ENCODE peak calls at places on chromosomes 3 and 15, in eight cellular contexts. Z is progenitor cell of endocrine pancreas; B is CD8-positive, alpha-beta T cell; E is fibroblast of mammary gland; V is bronchial epithelial cell; P is choroid plexus epithelial cell; S is Panc1; F is ovary. L is an unnamed sample.

GRCh38 chr3:171384101-171384891 is 75.9 kb downstream of the TNIK start:
- DNase-seq in S (no peak), E (no peak), F (no peak), B (no peak), V (no peak), Z (no peak), P (peak), L (no peak)

GRCh38 chr3:17891139-17891850 is 148.9 kb upstream of the TBC1D5 start:
- DNase-seq in S (no peak), V (peak), P (peak), B (no peak), F (no peak), E (peak), Z (no peak), L (no peak)

GRCh38 chr3:18946524-18946923 is 201.8 kb upstream of the KCNH8 start:
- DNase-seq in Z (no peak), B (no peak), S (no peak), V (peak), F (no peak), P (no peak), E (no peak), L (peak)

GRCh38 chr3:170420307-170420821 is 1.7 kb downstream of the CLDN11 start:
- DNase-seq in F (peak), Z (no peak), V (no peak), S (no peak), P (peak), B (no peak), E (peak), L (no peak)

GRCh38 chr15:91496754-91497691 is 356.5 kb upstream of the SLCO3A1 start:
- DNase-seq in E (no peak), V (peak), B (no peak), F (no peak), P (no peak), Z (no peak), S (no peak), L (no peak)

GRCh38 chr3:86787091-86787490 is 203.9 kb downstream of the VGLL3 start:
- DNase-seq in B (no peak), E (peak), V (peak), S (no peak), P (peak), Z (no peak), F (no peak), L (no peak)

GRCh38 chr15:89778861-89779260 is 2.7 kb downstream of the MESP2 start:
- DNase-seq in V (no peak), B (no peak), P (no peak), F (no peak), E (no peak), Z (no peak), S (no peak), L (no peak)

GRCh38 chr15:64430000-64430735 is 30.2 kb upstream of the ZNF609 start:
- DNase-seq in Z (no peak), B (peak), V (no peak), F (peak), E (peak), P (peak), S (no peak), L (peak)

GRCh38 chr3:187931770-187932278 is 186.6 kb upstream of the BCL6 start:
- DNase-seq in E (no peak), F (no peak), Z (no peak), P (no peak), V (no peak), S (no peak), B (no peak), L (no peak)

GRCh38 chr3:177610677-177611654 is 413.7 kb upstream of the TBL1XR1 start:
- DNase-seq in P (no peak), E (no peak), S (no peak), V (no peak), Z (no peak), B (peak), F (no peak), L (no peak)

GRCh38 chr3:72282918-72283317 is 498.0 kb upstream of the PROK2 start:
- DNase-seq in P (no peak), Z (no peak), V (no peak), S (no peak), E (no peak), B (no peak), F (no peak), L (peak)
- TF ChIP-seq CTCF in P (no peak), Z (no peak), V (no peak), S (no peak), E (no peak), B (no peak), F (no peak), L (no peak)

GRCh38 chr3:15693340-15693739 is 91.8 kb downstream of the BTD start:
- DNase-seq in F (no peak), Z (no peak), E (no peak), V (peak), B (no peak), S (no peak), P (no peak), L (no peak)
- TF ChIP-seq CTCF in F (no peak), Z (peak), E (no peak), V (no peak), B (no peak), S (no peak), P (no peak), L (no peak)

GRCh38 chr3:1088503-1088902 is 4.3 kb upstream of the CNTN6 start:
- DNase-seq in S (no peak), E (no peak), F (no peak), V (no peak), P (no peak), B (no peak), Z (no peak), L (no peak)

GRCh38 chr3:1092061-1092460 is 763 bp upstream of the CNTN6 start:
- DNase-seq in Z (no peak), V (no peak), E (no peak), B (no peak), P (no peak), F (no peak), S (no peak), L (no peak)

GRCh38 chr3:1091276-1091675 is 1.5 kb upstream of the CNTN6 start:
- DNase-seq in E (no peak), Z (no peak), P (peak), F (no peak), V (no peak), B (no peak), S (no peak), L (no peak)

GRCh38 chr3:1082024-1082633 is 10.7 kb upstream of the CNTN6 start:
- DNase-seq in S (no peak), B (no peak), P (peak), V (peak), F (no peak), Z (peak), E (peak), L (no peak)

DNA sequence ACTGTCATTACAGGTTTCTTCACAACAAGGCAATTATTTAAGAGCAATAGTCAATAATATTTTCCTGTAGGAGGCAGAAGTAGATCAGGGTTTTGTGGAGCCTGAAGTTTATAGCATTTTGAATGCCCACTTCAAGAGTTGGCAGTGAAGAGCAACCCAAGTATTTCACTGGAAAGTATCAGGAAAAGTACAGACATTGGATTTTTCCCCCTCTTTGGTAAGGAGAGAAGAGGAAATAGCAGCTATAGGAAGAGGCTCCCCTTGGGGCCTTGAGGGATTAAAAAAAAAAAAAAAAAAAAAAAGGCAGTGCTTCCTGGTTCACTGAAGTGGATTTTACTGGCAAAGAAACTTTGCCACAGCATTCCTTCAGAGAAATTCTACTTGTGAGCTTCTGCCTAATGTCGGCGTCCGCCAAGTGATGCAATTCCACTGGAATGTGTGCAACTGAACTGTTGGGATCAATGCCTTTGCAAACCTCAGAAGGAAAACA is 5.7 kb upstream of the CNTN6 start:
- DNase-seq in P (peak), Z (no peak), V (peak), B (no peak), F (no peak), E (peak), S (no peak), L (no peak)
- TF ChIP-seq CTCF in P (peak), Z (peak), V (no peak), B (no peak), F (no peak), E (peak), S (peak), L (no peak)

GRCh38 chr15:40325700-40326099 is 2.2 kb downstream of the INAFM2 start:
- DNase-seq in S (no peak), B (no peak), Z (no peak), F (no peak), P (no peak), V (no peak), E (no peak), L (no peak)

GRCh38 chr15:40322531-40323238 is 807 bp upstream of the INAFM2 start:
- DNase-seq in S (no peak), E (no peak), F (peak), B (no peak), P (no peak), V (no peak), Z (no peak), L (no peak)

GRCh38 chr15:40325188-40325587 is 1.7 kb downstream of the INAFM2 start:
- DNase-seq in E (no peak), S (no peak), B (no peak), P (no peak), F (no peak), Z (no peak), V (no peak), L (no peak)

GRCh38 chr15:40323239-40323952 is at the start of gene INAFM2:
- DNase-seq in B (peak), V (peak), F (peak), Z (peak), S (no peak), P (peak), E (peak), L (peak)

DNA sequence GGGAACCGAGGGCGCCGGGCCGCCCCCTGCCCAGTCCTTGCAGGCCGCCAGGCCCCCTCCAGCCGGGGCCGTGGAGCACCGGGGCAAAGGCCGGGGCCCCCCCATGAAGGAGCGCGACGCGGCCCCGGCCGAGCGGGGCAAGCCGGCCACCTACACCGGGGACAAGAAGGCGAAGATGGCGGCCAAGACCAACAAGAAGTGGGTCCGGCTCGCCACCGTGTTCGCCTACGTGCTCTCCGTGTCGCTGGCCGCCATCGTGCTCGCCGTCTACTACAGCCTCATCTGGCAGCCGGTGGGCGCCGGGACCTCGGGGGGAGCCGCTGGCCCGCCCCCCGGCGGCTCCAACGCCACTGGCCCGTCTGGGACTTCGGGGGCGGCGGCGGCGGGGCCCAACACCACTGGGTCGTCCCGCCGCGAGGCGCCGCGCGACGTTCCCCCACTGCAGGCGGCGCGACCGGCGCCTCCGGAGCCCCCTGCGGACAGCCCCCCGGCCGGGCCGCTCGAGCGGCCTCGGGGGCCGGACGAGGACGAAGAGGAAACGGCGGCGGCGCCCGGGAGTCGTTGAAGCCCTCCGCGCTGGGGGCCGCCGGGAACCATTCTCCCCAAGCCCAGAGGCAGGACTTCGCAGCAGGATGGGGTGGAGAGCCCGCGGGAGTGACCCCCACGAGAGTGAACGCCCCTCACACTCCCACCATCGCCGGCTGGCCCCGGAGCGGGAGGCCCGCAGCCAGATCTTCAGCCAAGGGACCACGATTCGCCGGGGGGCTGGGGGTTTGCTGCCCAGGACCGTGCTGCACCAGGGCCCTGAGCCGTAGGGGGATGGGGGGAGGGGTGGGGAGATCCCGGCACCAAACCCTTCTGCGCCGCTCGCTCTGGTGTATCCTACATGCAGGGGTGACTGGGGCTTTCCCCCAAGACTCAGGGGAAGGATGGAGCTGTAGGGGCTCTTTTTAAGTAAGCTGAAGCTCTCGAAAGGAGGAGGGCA is 753 bp downstream of the INAFM2 start:
- DNase-seq in E (no peak), Z (no peak), S (no peak), P (no peak), F (no peak), V (no peak), B (peak), L (no peak)
- TF ChIP-seq CTCF in E (no peak), Z (no peak), S (no peak), P (no peak), F (no peak), V (no peak), B (no peak), L (no peak)

GRCh38 chr3:13535905-13536304 is 13.0 kb upstream of the FBLN2 start:
- DNase-seq in E (no peak), Z (no peak), S (no peak), V (no peak), B (no peak), F (no peak), P (no peak), L (no peak)

GRCh38 chr3:13536832-13537231 is 12.1 kb upstream of the FBLN2 start:
- DNase-seq in P (peak), S (no peak), E (no peak), Z (no peak), F (no peak), B (no peak), V (no peak), L (no peak)

GRCh38 chr3:13538520-13539284 is 10.2 kb upstream of the FBLN2 start:
- DNase-seq in P (no peak), V (no peak), F (no peak), Z (no peak), B (no peak), E (no peak), S (no peak), L (no peak)

GRCh38 chr3:13537926-13538325 is 11.0 kb upstream of the FBLN2 start:
- DNase-seq in F (no peak), S (peak), E (peak), B (no peak), V (peak), Z (no peak), P (peak), L (no peak)

DNA sequence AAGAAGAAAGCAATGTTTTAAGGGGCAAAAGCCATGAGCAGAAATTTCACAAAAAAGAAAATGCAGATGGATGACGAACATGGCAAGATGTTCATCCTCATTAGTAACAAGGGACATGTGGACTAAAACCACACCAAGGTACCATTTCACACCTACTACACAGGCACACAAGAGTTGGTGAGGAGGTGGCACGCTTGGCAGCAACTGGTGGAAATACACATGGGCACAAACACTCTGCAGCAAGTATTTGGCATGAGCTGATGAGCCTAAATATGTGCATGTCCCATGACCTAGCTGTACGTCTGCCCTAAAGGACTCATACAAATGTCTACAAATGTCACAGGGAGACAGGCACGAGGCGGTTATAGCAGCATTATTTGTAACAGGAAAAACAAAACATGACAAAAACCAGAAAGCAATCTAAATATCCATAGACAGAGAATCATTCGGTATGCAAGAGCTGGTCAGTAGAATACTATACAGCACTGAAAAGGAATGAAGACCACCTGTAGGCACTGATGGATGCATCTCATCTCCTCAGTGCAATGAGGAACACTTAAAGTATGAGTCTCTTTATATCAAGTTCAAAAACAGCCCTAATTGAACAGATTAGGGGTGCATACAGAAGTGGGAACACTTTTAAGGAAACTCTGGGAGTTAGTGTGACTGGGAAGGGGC is 11.5 kb upstream of the FBLN2 start:
- DNase-seq in V (no peak), S (no peak), Z (no peak), E (no peak), B (no peak), P (no peak), F (no peak), L (no peak)
- TF ChIP-seq CTCF in V (no peak), S (no peak), Z (no peak), E (no peak), B (no peak), P (no peak), F (no peak), L (no peak)

GRCh38 chr3:110459021-110459420 is 612.6 kb upstream of the NECTIN3 start:
- DNase-seq in B (no peak), P (peak), S (no peak), E (peak), Z (no peak), V (no peak), F (no peak), L (no peak)

GRCh38 chr3:110457508-110457907 is 614.1 kb upstream of the NECTIN3 start:
- DNase-seq in P (no peak), E (no peak), S (no peak), B (no peak), F (no peak), V (no peak), Z (no peak), L (no peak)

GRCh38 chr3:110456001-110456400 is 615.6 kb upstream of the NECTIN3 start:
- DNase-seq in E (no peak), Z (no peak), F (no peak), V (no peak), S (no peak), B (no peak), P (peak), L (no peak)

GRCh38 chr3:110454066-110454465 is 617.5 kb upstream of the NECTIN3 start:
- DNase-seq in P (peak), Z (no peak), B (no peak), S (no peak), F (no peak), V (no peak), E (no peak), L (no peak)

GRCh38 chr3:110456438-110457138 is 615.0 kb upstream of the NECTIN3 start:
- DNase-seq in Z (no peak), E (no peak), V (no peak), F (no peak), B (no peak), S (no peak), P (no peak), L (no peak)
- TF ChIP-seq CTCF in Z (no peak), E (peak), V (no peak), F (no peak), B (no peak), S (no peak), P (no peak), L (no peak)

GRCh38 chr3:83048556-83048955 is 1287.1 kb upstream of the GBE1 start:
- DNase-seq in E (no peak), F (no peak), P (no peak), Z (no peak), V (no peak), S (no peak), B (no peak), L (no peak)
- TF ChIP-seq CTCF in E (no peak), F (no peak), P (no peak), Z (no peak), V (no peak), S (no peak), B (no peak), L (no peak)

GRCh38 chr3:50567386-50568182 is at the start of gene C3orf18:
- DNase-seq in Z (peak), V (peak), E (peak), F (peak), B (peak), P (peak), S (no peak), L (peak)

GRCh38 chr3:50562866-50563265 is 4.7 kb downstream of the C3orf18 start:
- DNase-seq in P (no peak), Z (no peak), E (peak), S (no peak), V (peak), B (no peak), F (no peak), L (no peak)

GRCh38 chr3:50567011-50567385 is 549 bp downstream of the C3orf18 start:
- DNase-seq in S (no peak), V (no peak), Z (no peak), E (no peak), F (no peak), P (no peak), B (no peak), L (no peak)

GRCh38 chr3:50564321-50564720 is 3.2 kb downstream of the C3orf18 start:
- DNase-seq in E (no peak), B (no peak), S (no peak), V (no peak), P (no peak), Z (no peak), F (no peak), L (no peak)

DNA sequence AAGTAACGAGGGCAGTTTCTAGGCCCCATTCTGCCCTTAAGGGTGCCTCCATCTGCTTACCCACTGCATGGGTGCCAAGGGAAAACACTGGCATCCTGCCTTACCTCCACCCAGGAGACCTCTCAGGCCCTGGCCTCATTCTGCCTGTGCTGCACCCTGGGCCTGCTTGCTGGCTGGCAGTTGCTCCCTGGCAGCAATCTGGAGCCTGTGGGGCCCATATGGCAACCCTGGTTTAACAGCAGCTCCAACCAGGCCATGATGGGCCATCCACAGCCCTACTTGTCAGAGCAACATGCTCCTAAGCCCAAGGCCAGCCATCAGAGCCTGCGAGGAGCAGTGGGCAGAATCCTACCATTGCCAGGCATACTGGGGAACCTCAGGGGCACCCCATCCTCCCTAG is 3.7 kb downstream of the C3orf18 start:
- DNase-seq in E (no peak), F (no peak), P (no peak), S (no peak), B (no peak), Z (no peak), V (no peak), L (no peak)
- TF ChIP-seq CTCF in E (no peak), F (no peak), P (no peak), S (no peak), B (no peak), Z (no peak), V (no peak), L (no peak)

DNA sequence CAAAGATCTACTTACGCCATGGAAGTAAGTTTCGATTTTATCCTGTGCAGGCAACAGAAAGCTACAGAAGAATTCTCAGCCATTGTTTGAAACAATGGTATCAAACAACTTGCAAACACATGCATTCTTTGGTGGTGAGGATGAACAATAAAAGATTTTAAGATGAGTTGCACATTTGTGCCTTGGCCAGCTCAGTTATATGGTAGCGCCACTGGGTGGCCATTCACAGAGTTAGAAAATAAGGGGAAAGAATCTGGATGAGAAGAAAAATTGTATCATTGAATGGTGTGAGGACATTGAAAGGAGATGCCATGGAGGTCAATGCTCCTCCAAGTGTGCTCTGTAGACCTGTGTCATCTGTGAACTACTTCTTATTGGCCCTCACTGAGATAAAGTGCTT is 11.6 kb downstream of the CADPS start:
- DNase-seq in B (no peak), E (no peak), Z (no peak), V (no peak), S (no peak), F (no peak), P (no peak), L (no peak)
- TF ChIP-seq CTCF in B (no peak), E (no peak), Z (no peak), V (no peak), S (no peak), F (no peak), P (no peak), L (no peak)

L was measured in HL-60.